ENCODE peak calls at places on chromosomes 4 and X, in four cellular contexts. J is frontal cortex, Y is aorta, V is mucosa of gallbladder. L is an unnamed sample.

GRCh38 chrX:107228486-107228819 is 22.0 kb downstream of the DNAAF6 start:
- DNase-seq in J (no peak), V (no peak), Y (no peak), L (no peak)

GRCh38 chr4:1693131-1693896 is 9.2 kb upstream of the FAM53A start:
- DNase-seq in V (peak), Y (peak), J (peak), L (no peak)

GRCh38 chr4:75599647-75600046 is 30.7 kb downstream of the CDKL2 start:
- DNase-seq in V (no peak), Y (no peak), J (no peak), L (no peak)

GRCh38 chrX:93649381-93649780 is 24.0 kb downstream of the NAP1L3 start:
- DNase-seq in J (no peak), Y (no peak), V (no peak), L (no peak)

GRCh38 chrX:68989865-68990606 is 161.2 kb downstream of the EFNB1 start:
- DNase-seq in Y (peak), J (no peak), V (peak), L (no peak)

GRCh38 chrX:16931371-16931770 is 15.1 kb upstream of the REPS2 start:
- DNase-seq in V (no peak), Y (no peak), J (no peak), L (no peak)

GRCh38 chrX:44071070-44071645 is 98.0 kb upstream of the NDP start:
- DNase-seq in J (no peak), Y (no peak), V (no peak), L (no peak)

GRCh38 chr4:153541426-153542096 is 75.4 kb downstream of the TMEM131L start:
- DNase-seq in J (no peak), V (no peak), Y (no peak), L (no peak)

GRCh38 chrX:79365591-79365990 is 1.5 kb downstream of the ITM2A start:
- DNase-seq in J (no peak), V (no peak), Y (no peak), L (no peak)

GRCh38 chrX:44022964-44023363 is 49.8 kb upstream of the NDP start:
- DNase-seq in J (no peak), V (no peak), Y (no peak), L (no peak)

GRCh38 chr4:186728631-186729271 is 5.1 kb upstream of the FAT1 start:
- DNase-seq in V (peak), J (no peak), Y (no peak), L (no peak)

GRCh38 chrX:42714981-42715688 is 62.8 kb downstream of the PPP1R2C start:
- DNase-seq in Y (peak), V (peak), J (no peak), L (no peak)

GRCh38 chrX:47093248-47093647 is 15.0 kb downstream of the RGN start:
- DNase-seq in J (no peak), Y (no peak), V (no peak), L (no peak)

GRCh38 chr4:39320381-39321115 is 45.6 kb downstream of the RFC1 start:
- DNase-seq in J (no peak), Y (no peak), V (no peak), L (no peak)

GRCh38 chrX:130502023-130502570 is 100.3 kb downstream of the RBMX2 start:
- DNase-seq in Y (no peak), J (no peak), V (no peak), L (no peak)